ENCODE peak calls at places on chromosomes 11 and 22, in six cellular contexts. C is activated CD4-positive, CD25-positive, alpha-beta regulatory T cell; L is AG20443; Y is SK-N-SH; D is A549; G is mucosa of descending colon. K is an unnamed sample.

GRCh38 chr22:26635117-26635516 is 13.4 kb downstream of the CRYBA4 start:
- DNase-seq in C (no peak), L (no peak), Y (no peak), D (no peak), G (no peak), K (no peak)

GRCh38 chr22:27800250-27801131 is 1.1 kb downstream of the MN1 start:
- DNase-seq in C (no peak), L (peak), Y (peak), D (no peak), G (no peak), K (no peak)

GRCh38 chr22:50272103-50272782 is 2.1 kb upstream of the MAPK11 start:
- DNase-seq in C (no peak), L (no peak), Y (peak), D (no peak), G (no peak), K (no peak)

GRCh38 chr11:68206211-68206610 is 6.9 kb downstream of the KMT5B start:
- DNase-seq in C (no peak), L (peak), Y (peak), D (peak), G (peak), K (no peak)

GRCh38 chr22:30694171-30694637 is 470 bp upstream of the OSBP2 start:
- DNase-seq in C (peak), L (peak), Y (peak), D (peak), G (peak), K (peak)

GRCh38 chr11:9029477-9029876 is 25.7 kb upstream of the NRIP3 start:
- DNase-seq in C (no peak), L (no peak), Y (no peak), D (no peak), G (no peak), K (no peak)

GRCh38 chr11:19453893-19454292 is 213.1 kb upstream of the E2F8 start:
- DNase-seq in C (no peak), L (peak), Y (no peak), D (no peak), G (no peak), K (no peak)

GRCh38 chr11:126716456-126717083 is 284.0 kb downstream of the KIRREL3 start:
- DNase-seq in C (no peak), L (peak), Y (peak), D (peak), G (peak), K (no peak)

GRCh38 chr11:100780470-100780869 is 93.4 kb downstream of the ARHGAP42 start:
- DNase-seq in C (no peak), L (no peak), Y (no peak), D (no peak), G (no peak), K (no peak)

GRCh38 chr22:36221799-36222751 is 17.3 kb downstream of the APOL2 start:
- DNase-seq in C (no peak), L (peak), Y (peak), D (peak), G (peak), K (peak)

GRCh38 chr22:24894220-24894975 is 52.1 kb downstream of the LHFPL7 start:
- DNase-seq in C (no peak), L (peak), Y (peak), D (peak), G (peak), K (peak)

GRCh38 chr22:50601669-50602337 is 1.2 kb downstream of the MAPK8IP2 start:
- DNase-seq in C (no peak), L (peak), Y (peak), D (no peak), G (no peak), K (no peak)

GRCh38 chr11:20355221-20356219 is 8.0 kb upstream of the HTATIP2 start:
- DNase-seq in C (no peak), L (peak), Y (peak), D (peak), G (peak), K (no peak)

GRCh38 chr11:121236115-121237001 is 56.2 kb upstream of the SC5D start:
- DNase-seq in C (no peak), L (peak), Y (no peak), D (no peak), G (no peak), K (no peak)

GRCh38 chr11:129694966-129695365 is 120.7 kb upstream of the TMEM45B start:
- DNase-seq in C (no peak), L (peak), Y (no peak), D (no peak), G (no peak), K (no peak)

GRCh38 chr11:43687120-43687791 is 6.7 kb downstream of the HSD17B12 start:
- DNase-seq in C (no peak), L (peak), Y (no peak), D (no peak), G (no peak), K (no peak)

GRCh38 chr11:12680246-12680939 is 6.2 kb downstream of the TEAD1 start:
- DNase-seq in C (no peak), L (peak), Y (peak), D (no peak), G (peak), K (peak)

GRCh38 chr11:2579315-2580060 is 120.3 kb downstream of the KCNQ1OT1 start:
- DNase-seq in C (no peak), L (no peak), Y (peak), D (no peak), G (no peak), K (no peak)

GRCh38 chr11:114115406-114116054 is 56.0 kb downstream of the ZBTB16 start:
- DNase-seq in C (no peak), L (no peak), Y (no peak), D (no peak), G (no peak), K (no peak)

GRCh38 chr11:64156235-64157011 is 9.5 kb downstream of the MACROD1 start:
- DNase-seq in C (no peak), L (no peak), Y (no peak), D (no peak), G (no peak), K (no peak)

GRCh38 chr11:112884012-112884767 is 77.0 kb upstream of the NCAM1 start:
- DNase-seq in C (no peak), L (peak), Y (no peak), D (no peak), G (no peak), K (peak)

GRCh38 chr11:61870429-61871039 is 20.8 kb downstream of the FADS3 start:
- DNase-seq in C (no peak), L (no peak), Y (no peak), D (no peak), G (no peak), K (no peak)